ENCODE peak calls at places on chromosomes 7 and 10, in five cellular contexts. A, E, U, L and Y are unnamed samples.

GRCh38 chr7:2477447-2478386 is 1.5 kb upstream of the GRIFIN start:
- DNase-seq in A (peak; percentile 34), E (peak; percentile 53), U (no peak), L (peak; percentile 81), Y (peak; percentile 36)

GRCh38 chr7:2939193-2939885 is 95.2 kb upstream of the GNA12 start:
- DNase-seq in A (no peak), E (no peak), U (no peak), L (no peak), Y (no peak)

GRCh38 chr10:44418637-44419036 is 33.7 kb upstream of the CXCL12 start:
- DNase-seq in A (no peak), E (no peak), U (no peak), L (no peak), Y (no peak)

GRCh38 chr7:143467724-143468123 is 9.9 kb upstream of the TAS2R41 start:
- DNase-seq in A (no peak), E (no peak), U (no peak), L (no peak), Y (no peak)

GRCh38 chr10:76317078-76317477 is 885.7 kb downstream of the LRMDA start:
- DNase-seq in A (no peak), E (no peak), U (no peak), L (no peak), Y (no peak)

GRCh38 chr7:100563809-100564400 is 9.8 kb downstream of the SAP25 start:
- DNase-seq in A (no peak), E (peak; percentile 61), U (no peak), L (peak; percentile 94), Y (peak; percentile 65)

GRCh38 chr10:79331226-79331625 is 16.0 kb upstream of the PPIF start:
- DNase-seq in A (no peak), E (no peak), U (no peak), L (no peak), Y (no peak)

GRCh38 chr10:8975535-8975934 is 921.0 kb downstream of the GATA3 start:
- DNase-seq in A (no peak), E (no peak), U (no peak), L (no peak), Y (no peak)

GRCh38 chr7:127905491-127906330 is 125.5 kb downstream of the LRRC4 start:
- DNase-seq in A (peak; percentile 78), E (no peak), U (no peak), L (no peak), Y (no peak)

GRCh38 chr10:114478281-114478680 is 74.0 kb upstream of the AFAP1L2 start:
- DNase-seq in A (no peak), E (no peak), U (no peak), L (no peak), Y (no peak)

GRCh38 chr7:18902892-18903291 is 214.5 kb downstream of the TWIST1 start:
- DNase-seq in A (no peak), E (no peak), U (no peak), L (no peak), Y (no peak)

GRCh38 chr7:116713918-116714317 is 41.9 kb downstream of the MET start:
- DNase-seq in A (no peak), E (no peak), U (no peak), L (no peak), Y (no peak)

GRCh38 chr10:124522903-124523260 is 61.3 kb downstream of the LHPP start:
- DNase-seq in A (peak; percentile 46), E (peak; percentile 33), U (no peak), L (no peak), Y (no peak)

GRCh38 chr7:409344-410281 is 110.0 kb downstream of the PDGFA start:
- DNase-seq in A (no peak), E (no peak), U (no peak), L (no peak), Y (no peak)

GRCh38 chr7:134186022-134186421 is 58.9 kb downstream of the LRGUK start:
- DNase-seq in A (no peak), E (no peak), U (no peak), L (no peak), Y (no peak)

DNA sequence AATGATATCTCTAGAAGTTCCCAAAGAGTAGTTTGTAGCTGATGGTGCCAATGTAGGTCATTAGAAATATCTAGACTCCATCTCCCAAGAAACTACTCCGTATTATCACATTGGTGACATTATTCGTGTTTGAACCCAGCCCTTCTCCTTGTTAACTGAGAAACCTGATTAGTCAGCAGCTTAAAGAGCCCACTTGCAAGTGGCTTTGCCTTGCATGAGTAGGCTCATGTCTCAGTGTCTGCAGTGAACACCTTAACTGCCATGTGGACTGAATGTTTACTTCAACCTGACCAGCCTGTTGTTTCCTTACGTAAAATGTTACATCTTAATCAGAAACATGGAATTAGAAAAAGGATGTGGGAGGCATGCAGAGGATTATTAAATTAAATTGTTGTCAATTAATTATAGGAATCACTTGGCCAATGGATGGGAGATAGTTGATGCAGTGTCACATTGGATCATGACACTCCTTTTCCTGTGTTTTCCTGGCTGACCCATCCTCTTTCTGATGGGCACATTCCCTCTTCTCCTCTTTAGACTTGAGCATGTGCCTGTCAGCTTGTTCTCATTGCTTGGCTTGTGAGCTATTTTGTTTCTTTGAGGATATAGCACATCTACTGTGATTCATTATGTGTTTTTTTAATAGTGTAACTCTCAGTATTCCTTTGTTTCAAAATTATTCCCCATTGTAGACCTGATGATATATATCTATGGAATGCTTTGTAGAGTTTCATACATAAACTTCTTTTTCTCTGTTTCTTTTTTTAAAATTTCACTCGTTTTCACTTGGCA is 18.0 kb downstream of the STARD3NL start:
- DNase-seq in A (no peak), E (peak; percentile 20), U (no peak), L (no peak), Y (no peak)
- TF ChIP-seq KDM1A in A (no peak), E (no peak), U (no peak), L (no peak), Y (no peak)

GRCh38 chr10:71087622-71088021 is 124.7 kb upstream of the UNC5B start:
- DNase-seq in A (no peak), E (no peak), U (no peak), L (peak; percentile 3), Y (no peak)
- TF ChIP-seq KDM1A in A (no peak), E (no peak), U (no peak), L (no peak), Y (no peak)

GRCh38 chr7:21939858-21940322 is 5.8 kb downstream of the CDCA7L start:
- DNase-seq in A (no peak), E (no peak), U (no peak), L (no peak), Y (no peak)
- TF ChIP-seq KDM1A in A (no peak), E (no peak), U (no peak), L (no peak), Y (no peak)

DNA sequence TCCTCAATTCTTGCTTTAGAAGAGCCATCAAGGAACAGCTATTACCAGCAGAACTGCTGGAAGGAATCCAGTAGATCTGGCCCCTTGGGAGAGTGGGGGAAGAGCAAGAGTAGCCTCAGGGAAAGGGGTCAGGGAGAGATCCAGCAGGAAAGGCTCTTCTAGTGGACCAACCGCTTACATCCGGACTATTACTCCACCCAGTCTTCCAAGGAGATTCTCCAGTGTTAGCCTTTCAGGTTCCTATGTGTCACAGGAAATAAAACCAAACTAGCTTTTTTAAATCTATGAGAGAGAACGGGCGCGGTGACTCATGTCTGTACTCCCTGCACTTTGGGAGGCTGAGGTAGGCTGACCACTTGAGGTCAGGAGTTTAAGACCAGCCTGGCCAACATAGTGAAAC is 34.3 kb downstream of the TET1 start:
- DNase-seq in A (no peak), E (peak; percentile 15), U (no peak), L (peak; percentile 35), Y (no peak)
- TF ChIP-seq KDM1A in A (no peak), E (no peak), U (no peak), L (no peak), Y (no peak)

GRCh38 chr10:98608417-98608816 is 161.7 kb upstream of the HPS1 start:
- DNase-seq in A (no peak), E (no peak), U (no peak), L (no peak), Y (no peak)
- TF ChIP-seq KDM1A in A (no peak), E (no peak), U (no peak), L (no peak), Y (no peak)

GRCh38 chr10:120262857-120263547 is 194.0 kb upstream of the PLPP4 start:
- DNase-seq in A (no peak), E (no peak), U (peak; percentile 16), L (no peak), Y (no peak)
- TF ChIP-seq KDM1A in A (no peak), E (no peak), U (no peak), L (no peak), Y (no peak)

GRCh38 chr7:30453859-30454258 is 24.7 kb downstream of the NOD1 start:
- DNase-seq in A (no peak), E (no peak), U (no peak), L (no peak), Y (no peak)
- TF ChIP-seq KDM1A in A (no peak), E (no peak), U (no peak), L (no peak), Y (no peak)

GRCh38 chr10:80486785-80487421 is 32.8 kb downstream of the TSPAN14 start:
- DNase-seq in A (no peak), E (no peak), U (no peak), L (no peak), Y (no peak)

GRCh38 chr10:80487422-80487785 is 33.3 kb downstream of the TSPAN14 start:
- DNase-seq in A (no peak), E (no peak), U (no peak), L (no peak), Y (no peak)

GRCh38 chr10:80489371-80490112 is 35.4 kb downstream of the TSPAN14 start:
- DNase-seq in A (no peak), E (no peak), U (no peak), L (no peak), Y (no peak)

GRCh38 chr10:80487791-80488538 is 33.9 kb downstream of the TSPAN14 start:
- DNase-seq in A (no peak), E (no peak), U (no peak), L (no peak), Y (no peak)

GRCh38 chr10:80488539-80489066 is 34.5 kb downstream of the TSPAN14 start:
- DNase-seq in A (no peak), E (no peak), U (no peak), L (no peak), Y (no peak)
- TF ChIP-seq KDM1A in A (no peak), E (no peak), U (no peak), L (no peak), Y (no peak)

DNA sequence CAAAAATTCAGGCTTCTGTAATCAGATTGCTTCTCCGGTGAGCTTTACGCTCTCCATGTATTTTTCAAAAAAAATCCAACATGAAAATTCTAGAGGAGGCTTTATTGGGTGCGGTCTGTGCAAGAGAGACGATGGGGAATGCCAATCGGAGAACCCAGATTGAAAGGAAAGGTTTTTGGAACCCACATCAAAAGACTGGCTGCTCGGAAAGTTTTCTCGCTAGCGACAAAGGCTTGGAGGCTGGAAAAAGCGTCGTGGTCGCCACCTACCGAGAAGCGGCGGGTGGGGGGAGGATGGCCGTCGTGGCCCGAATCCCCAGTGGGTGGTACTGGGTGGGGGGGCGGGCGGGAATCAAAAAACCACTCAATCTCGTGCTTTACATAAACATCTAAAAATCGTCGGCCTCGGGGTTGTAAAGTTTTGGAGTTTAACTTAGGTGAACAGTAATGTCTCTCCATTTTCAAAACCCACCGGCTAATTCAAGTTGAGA is 1.1 kb upstream of the GTF2I start:
- DNase-seq in A (peak; percentile 51), E (peak; percentile 45), U (no peak), L (peak; percentile 64), Y (no peak)
- TF ChIP-seq KDM1A in A (no peak), E (no peak), U (no peak), L (no peak), Y (no peak)